ENCODE peak calls at places on chromosomes 12 and 14, in seven cellular contexts. C is CD4-positive, alpha-beta T cell; A is A549; W is ovary; H is right atrium auricular region; S is thyroid gland; Y is HCT116. B is an unnamed sample. For H3K9me3, the result is how much of the 10 kb centered on the place peaks cover.

GRCh38 chr12:105256921-105257320 is 20.9 kb upstream of the APPL2 start:
- DNase-seq in C (no peak), A (no peak), W (no peak), H (no peak), S (no peak), Y (no peak), B (no peak)

GRCh38 chr12:94149781-94150482 is 1.6 kb downstream of the PLXNC1 start:
- DNase-seq in C (no peak), A (no peak), W (peak), H (no peak), S (peak), Y (no peak), B (peak)

GRCh38 chr14:34843011-34843554 is 32.1 kb downstream of the BAZ1A start:
- DNase-seq in C (no peak), A (peak), W (no peak), H (no peak), S (no peak), Y (no peak), B (no peak)

GRCh38 chr12:114955414-114956014 is 271.5 kb upstream of the TBX3 start:
- DNase-seq in C (no peak), A (no peak), W (no peak), H (no peak), S (no peak), Y (no peak), B (no peak)

GRCh38 chr12:62976110-62976640 is 41.2 kb upstream of the PPM1H start:
- DNase-seq in C (no peak), A (no peak), W (no peak), H (no peak), S (no peak), Y (no peak), B (no peak)

GRCh38 chr12:26239508-26240328 is 44.3 kb downstream of the SSPN start:
- DNase-seq in C (no peak), A (no peak), W (peak), H (peak), S (peak), Y (peak), B (no peak)

GRCh38 chr14:51576112-51576420 is 75.6 kb upstream of the FRMD6 start:
- DNase-seq in C (no peak), A (no peak), W (no peak), H (no peak), S (no peak), Y (no peak), B (no peak)

GRCh38 chr14:105091335-105092123 is 26.3 kb upstream of the GPR132 start:
- DNase-seq in C (no peak), A (peak), W (peak), H (no peak), S (peak), Y (peak), B (no peak)

GRCh38 chr12:51590347-51591019 is 550 bp upstream of the SCN8A start:
- DNase-seq in C (peak), A (peak), W (peak), H (no peak), S (peak), Y (peak), B (peak)

DNA sequence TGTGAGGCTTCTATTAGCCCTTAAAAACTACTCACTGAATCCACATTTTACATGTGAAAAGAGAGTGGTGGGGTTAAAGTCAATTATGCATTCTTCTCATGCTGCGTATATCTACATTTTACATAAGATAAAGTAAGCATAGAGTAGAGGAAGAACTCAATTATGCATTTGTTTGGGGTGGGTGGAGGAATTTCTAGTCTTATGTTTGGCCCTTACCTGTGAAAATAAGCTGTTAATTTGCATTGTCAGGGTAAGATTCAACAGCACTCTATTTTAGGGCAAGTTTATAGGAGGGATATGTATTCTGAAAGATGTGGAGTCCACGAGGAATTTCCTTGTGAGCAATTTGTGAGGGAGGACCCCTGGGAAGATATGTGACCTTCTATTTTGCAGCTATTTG is 30.9 kb upstream of the CAPRIN2 start:
- DNase-seq in C (no peak), A (no peak), W (no peak), H (no peak), S (no peak), Y (no peak), B (no peak)
- H3K9me3 ChIP-seq in C (under half), A (under half), W (under half), H (under half), S (under half), Y (under half), B (under half)

DNA sequence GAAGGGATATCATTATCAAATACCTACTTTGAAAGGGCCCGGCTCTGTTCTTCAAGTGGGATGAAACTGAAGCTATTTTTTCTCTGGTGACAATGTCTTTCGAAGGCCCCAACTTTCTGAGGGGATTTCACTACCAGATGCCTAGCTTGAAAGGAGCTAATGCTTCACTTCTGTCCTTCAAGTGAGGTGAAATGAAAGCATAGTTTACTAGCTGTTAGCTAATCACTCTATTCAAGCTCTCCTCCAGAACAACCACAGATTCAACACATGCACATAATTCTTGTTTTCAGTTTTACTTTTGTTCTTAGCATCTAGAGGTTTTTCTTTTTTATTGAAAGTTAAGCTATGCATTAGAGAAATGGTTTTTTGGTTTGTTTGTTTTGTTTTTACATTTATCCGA is 571.4 kb downstream of the NOVA1 start:
- DNase-seq in C (no peak), A (no peak), W (no peak), H (no peak), S (no peak), Y (no peak), B (no peak)
- H3K9me3 ChIP-seq in C (under half), A (under half), W (under half), H (under half), S (under half), Y (under half), B (under half)

DNA sequence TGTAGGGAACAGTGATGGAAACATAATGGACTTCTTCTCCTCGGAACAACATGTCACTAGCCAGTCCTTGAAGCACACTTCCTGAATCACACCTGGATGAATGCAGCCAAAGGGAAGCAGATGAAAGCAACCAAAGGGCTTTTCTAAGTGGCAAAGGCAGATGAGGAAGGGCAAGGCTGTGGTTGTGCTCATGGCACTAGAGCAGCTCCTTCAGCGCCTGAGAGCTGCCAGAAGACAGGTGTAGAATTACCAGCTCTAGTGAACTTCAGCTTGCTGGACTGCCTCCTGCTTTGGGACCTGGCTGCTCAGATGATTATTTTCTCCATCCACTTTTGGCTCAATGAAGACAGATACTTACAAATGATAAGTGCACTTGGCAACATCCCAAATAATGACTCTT is 1372.1 kb upstream of the SEL1L start:
- DNase-seq in C (no peak), A (no peak), W (no peak), H (no peak), S (peak), Y (no peak), B (no peak)
- H3K9me3 ChIP-seq in C (under half), A (under half), W (under half), H (under half), S (under half), Y (under half), B (under half)

DNA sequence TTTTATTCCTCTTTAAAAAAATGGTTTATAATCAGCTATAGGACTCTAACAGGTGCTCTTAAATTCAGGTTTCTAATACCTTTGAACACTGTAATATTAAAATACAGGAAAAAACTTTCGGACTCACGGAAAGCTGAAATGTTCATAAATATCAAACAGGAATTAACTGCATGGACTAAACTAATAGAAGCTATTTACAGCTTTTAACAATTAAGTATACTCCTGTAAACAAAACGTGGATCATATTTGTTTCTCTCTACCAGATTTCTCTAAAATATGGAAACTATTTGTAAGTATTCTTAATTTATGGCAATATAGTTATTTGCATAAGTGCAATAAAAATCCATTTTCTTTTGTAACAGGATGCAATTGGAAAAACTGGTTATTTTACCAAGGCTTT is 108.9 kb upstream of the RESF1 start:
- DNase-seq in C (no peak), A (no peak), W (no peak), H (no peak), S (no peak), Y (no peak), B (no peak)
- H3K9me3 ChIP-seq in C (under half), A (under half), W (under half), H (under half), S (under half), Y (under half), B (under half)

DNA sequence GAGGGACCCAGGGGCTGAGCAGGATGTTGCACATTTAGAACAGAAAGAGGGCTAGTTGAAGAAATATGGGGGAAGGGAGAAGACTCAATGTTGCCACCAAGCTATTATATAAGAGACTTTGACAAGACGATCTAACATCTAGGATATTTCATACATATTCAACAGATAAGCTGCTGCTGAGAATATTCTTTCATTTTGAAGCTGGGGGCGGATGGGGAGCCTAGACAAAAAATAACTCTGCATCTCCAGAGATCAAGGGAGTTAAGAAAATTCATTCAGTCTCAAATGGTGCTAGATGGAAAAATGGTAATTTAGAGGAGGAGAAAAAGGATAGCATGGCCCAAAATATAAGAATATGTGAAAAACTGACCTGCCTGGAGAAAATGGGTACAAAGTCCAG is 415.6 kb downstream of the MDGA2 start:
- DNase-seq in C (no peak), A (no peak), W (no peak), H (no peak), S (no peak), Y (no peak), B (no peak)
- H3K9me3 ChIP-seq in C (under half), A (under half), W (under half), H (under half), S (under half), Y (under half), B (under half)

DNA sequence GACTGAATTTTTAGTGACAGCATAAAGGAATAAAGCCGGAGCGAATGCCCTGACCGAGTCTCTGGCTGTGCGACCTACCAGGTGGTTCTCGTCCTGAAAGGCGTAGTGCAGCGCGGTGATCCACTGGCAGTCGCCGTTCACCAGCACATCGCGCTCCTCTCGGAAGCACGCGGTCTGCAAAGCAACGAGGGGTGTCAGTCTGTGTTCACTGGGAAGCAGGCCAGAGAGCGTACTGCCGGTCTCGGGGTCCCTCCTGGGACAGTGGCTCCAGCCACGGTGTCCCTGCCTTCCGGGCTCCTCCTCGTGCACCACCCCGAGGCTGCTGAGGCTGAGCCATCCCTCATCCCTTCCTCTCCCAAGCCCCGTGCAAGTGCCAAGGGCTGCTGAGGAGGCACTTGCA is 53.5 kb downstream of the CDC42BPB start:
- DNase-seq in C (no peak), A (no peak), W (no peak), H (no peak), S (no peak), Y (no peak), B (no peak)
- H3K9me3 ChIP-seq in C (under half), A (under half), W (under half), H (under half), S (under half), Y (under half), B (under half)

B was measured in T-helper 17 cell.